ENCODE peak calls at places on chromosome 5, in seven cellular contexts. M is SK-MEL-5, P is dermis microvascular lymphatic vessel endothelial cell, N is putamen, C is M059J, W is A673, B is GM04503. Z is an unnamed sample.

GRCh38 chr5:78127875-78128274 is 166.6 kb downstream of the AP3B1 start:
- DNase-seq in M (peak), P (no peak), N (no peak), C (no peak), W (no peak), B (no peak), Z (no peak)

GRCh38 chr5:3401635-3402034 is 194.0 kb upstream of the IRX1 start:
- DNase-seq in M (no peak), P (no peak), N (no peak), C (no peak), W (no peak), B (no peak), Z (no peak)

GRCh38 chr5:135192351-135192750 is 158.3 kb upstream of the PITX1 start:
- DNase-seq in M (no peak), P (no peak), N (no peak), C (no peak), W (no peak), B (no peak), Z (no peak)

GRCh38 chr5:175690586-175690985 is 32.7 kb downstream of the HRH2 start:
- DNase-seq in M (no peak), P (no peak), N (no peak), C (no peak), W (no peak), B (no peak), Z (no peak)

GRCh38 chr5:174736777-174737176 is 12.4 kb downstream of the MSX2 start:
- DNase-seq in M (no peak), P (no peak), N (no peak), C (no peak), W (no peak), B (no peak), Z (no peak)

GRCh38 chr5:125411163-125412050 is 665.0 kb upstream of the ZNF608 start:
- DNase-seq in M (no peak), P (peak), N (peak), C (peak), W (peak), B (no peak), Z (no peak)

GRCh38 chr5:162323471-162323870 is 255.9 kb downstream of the GABRG2 start:
- DNase-seq in M (no peak), P (no peak), N (no peak), C (no peak), W (peak), B (no peak), Z (no peak)

GRCh38 chr5:54310433-54311177 is at the start of gene ARL15:
- DNase-seq in M (peak), P (peak), N (peak), C (peak), W (peak), B (peak), Z (peak)

GRCh38 chr5:989961-990530 is 18.6 kb upstream of the NKD2 start:
- DNase-seq in M (peak), P (no peak), N (peak), C (no peak), W (no peak), B (no peak), Z (no peak)

GRCh38 chr5:32710335-32710858 is 724 bp upstream of the NPR3 start:
- DNase-seq in M (no peak), P (no peak), N (no peak), C (no peak), W (no peak), B (no peak), Z (no peak)

GRCh38 chr5:15737036-15737821 is 237.2 kb downstream of the FBXL7 start:
- DNase-seq in M (no peak), P (no peak), N (no peak), C (no peak), W (no peak), B (no peak), Z (no peak)

GRCh38 chr5:83927140-83927733 is 206.6 kb upstream of the HAPLN1 start:
- DNase-seq in M (peak), P (no peak), N (peak), C (peak), W (peak), B (no peak), Z (no peak)

GRCh38 chr5:155699385-155699784 is 627.6 kb upstream of the SGCD start:
- DNase-seq in M (peak), P (no peak), N (no peak), C (no peak), W (no peak), B (no peak), Z (no peak)

GRCh38 chr5:74497706-74498105 is 142.8 kb downstream of the ENC1 start:
- DNase-seq in M (no peak), P (no peak), N (no peak), C (peak), W (no peak), B (no peak), Z (no peak)

GRCh38 chr5:55994502-55994997 is at the start of gene IL6ST:
- DNase-seq in M (peak), P (peak), N (no peak), C (peak), W (peak), B (no peak), Z (no peak)

GRCh38 chr5:159522841-159523240 is 192.6 kb upstream of the IL12B start:
- DNase-seq in M (no peak), P (no peak), N (no peak), C (no peak), W (no peak), B (no peak), Z (no peak)

GRCh38 chr5:138336952-138337684 is 948 bp upstream of the FAM53C start:
- DNase-seq in M (no peak), P (no peak), N (peak), C (no peak), W (no peak), B (no peak), Z (no peak)

GRCh38 chr5:150431048-150431447 is 18.3 kb upstream of the CD74 start:
- DNase-seq in M (no peak), P (no peak), N (no peak), C (no peak), W (no peak), B (no peak), Z (no peak)

GRCh38 chr5:78591972-78592700 is 56.4 kb downstream of the LHFPL2 start:
- DNase-seq in M (no peak), P (no peak), N (no peak), C (peak), W (no peak), B (no peak), Z (no peak)

GRCh38 chr5:124668353-124669299 is 77.8 kb downstream of the ZNF608 start:
- DNase-seq in M (no peak), P (no peak), N (no peak), C (no peak), W (no peak), B (no peak), Z (no peak)

GRCh38 chr5:59615272-59615671 is 278.3 kb downstream of the PDE4D start:
- DNase-seq in M (no peak), P (no peak), N (no peak), C (peak), W (no peak), B (no peak), Z (no peak)

GRCh38 chr5:33891731-33892418 is at the start of gene ADAMTS12:
- DNase-seq in M (no peak), P (no peak), N (no peak), C (peak), W (no peak), B (no peak), Z (no peak)

GRCh38 chr5:1477341-1477740 is 32.1 kb upstream of the SLC6A3 start:
- DNase-seq in M (no peak), P (no peak), N (peak), C (no peak), W (no peak), B (no peak), Z (no peak)

GRCh38 chr5:60066502-60066901 is 173.0 kb upstream of the PDE4D start:
- DNase-seq in M (no peak), P (no peak), N (no peak), C (peak), W (peak), B (no peak), Z (peak)

GRCh38 chr5:96720408-96720807 is 58.2 kb downstream of the CAST start:
- DNase-seq in M (no peak), P (no peak), N (no peak), C (no peak), W (no peak), B (no peak), Z (no peak)

GRCh38 chr5:164375051-164375450 is 869.6 kb downstream of the MAT2B start:
- DNase-seq in M (no peak), P (no peak), N (no peak), C (no peak), W (no peak), B (no peak), Z (no peak)

GRCh38 chr5:136036991-136037705 is 8.4 kb downstream of the TGFBI start:
- DNase-seq in M (peak), P (peak), N (no peak), C (peak), W (peak), B (peak), Z (no peak)

GRCh38 chr5:115439042-115439441 is 105.5 kb downstream of the FEM1C start:
- DNase-seq in M (no peak), P (no peak), N (no peak), C (peak), W (no peak), B (peak), Z (no peak)

GRCh38 chr5:111493031-111493430 is 19.3 kb downstream of the STARD4 start:
- DNase-seq in M (no peak), P (no peak), N (no peak), C (no peak), W (no peak), B (no peak), Z (no peak)

Z was measured in AG04449.